ENCODE peak calls at places on chromosomes 12 and 14, in nine cellular contexts. M, J, C, X, O, K, Q, I and B are unnamed samples.

GRCh38 chr14:102234331-102235264 is 70.4 kb downstream of the MOK start:
- DNase-seq in X (no peak), O (no peak), C (peak; percentile 53), Q (no peak), J (no peak), I (no peak), M (no peak), K (no peak), B (no peak)

GRCh38 chr12:47891356-47891755 is 13.4 kb downstream of the VDR start:
- DNase-seq in M (no peak), C (no peak), J (peak; percentile 61), O (peak; percentile 32), I (no peak), Q (no peak), K (no peak), X (no peak), B (no peak)

GRCh38 chr12:52582971-52583456 is 9.4 kb upstream of the KRT74 start:
- DNase-seq in Q (no peak), M (peak; percentile 52), C (peak; percentile 95), O (peak; percentile 72), X (peak; percentile 74), I (no peak), K (peak; percentile 86), J (peak; percentile 66), B (peak; percentile 19)

GRCh38 chr12:130405332-130405731 is 67.6 kb downstream of the PIWIL1 start:
- DNase-seq in X (no peak), Q (no peak), O (no peak), J (no peak), K (no peak), I (no peak), C (no peak), M (no peak), B (no peak)

GRCh38 chr14:21525995-21526671 is at the start of gene SALL2:
- DNase-seq in O (no peak), J (peak; percentile 69), X (peak; percentile 52), K (peak; percentile 86), C (peak; percentile 98), Q (no peak), M (peak; percentile 36), I (peak; percentile 64), B (peak; percentile 75)

GRCh38 chr12:15979096-15980091 is 68.3 kb downstream of the DERA start:
- DNase-seq in I (no peak), C (peak; percentile 87), K (peak; percentile 71), J (peak; percentile 2), X (no peak), O (peak; percentile 29), Q (no peak), M (peak; percentile 91), B (no peak)

GRCh38 chr12:15634010-15634676 is 155.0 kb downstream of the EPS8 start:
- DNase-seq in O (no peak), J (no peak), Q (no peak), K (no peak), I (no peak), M (no peak), X (no peak), C (no peak), B (no peak)

GRCh38 chr12:712172-712863 is 40.1 kb upstream of the WNK1 start:
- DNase-seq in J (no peak), Q (no peak), K (peak; percentile 30), O (no peak), I (peak; percentile 36), M (no peak), X (no peak), C (no peak), B (no peak)

GRCh38 chr14:70514168-70515069 is 20.4 kb downstream of the ADAM20 start:
- DNase-seq in Q (no peak), J (no peak), O (no peak), I (no peak), X (no peak), K (no peak), C (no peak), M (peak; percentile 18), B (no peak)

GRCh38 chr14:62006116-62006737 is 244.0 kb downstream of the SNAPC1 start:
- DNase-seq in J (no peak), X (no peak), Q (no peak), C (no peak), O (no peak), K (no peak), I (no peak), M (no peak), B (no peak)

GRCh38 chr12:74985293-74985985 is 224.2 kb downstream of the KCNC2 start:
- DNase-seq in J (no peak), O (no peak), K (no peak), C (peak; percentile 38), Q (peak; percentile 71), I (no peak), X (peak; percentile 79), M (no peak), B (no peak)

GRCh38 chr14:103207038-103207403 is 83.8 kb downstream of the TNFAIP2 start:
- DNase-seq in I (no peak), C (peak; percentile 80), J (no peak), X (peak; percentile 94), K (peak; percentile 70), M (no peak), Q (peak; percentile 95), O (no peak), B (no peak)

GRCh38 chr12:93766371-93766770 is 89.2 kb downstream of the CRADD start:
- DNase-seq in M (no peak), I (no peak), O (no peak), X (no peak), K (no peak), Q (no peak), C (no peak), J (no peak), B (no peak)

GRCh38 chr12:97464241-97465011 is 1.8 kb downstream of the RMST start:
- DNase-seq in C (peak; percentile 68), X (no peak), M (no peak), I (no peak), Q (no peak), J (no peak), K (peak; percentile 25), O (no peak), B (no peak)

GRCh38 chr12:46218509-46219095 is 50.2 kb downstream of the SLC38A1 start:
- DNase-seq in J (peak; percentile 31), I (no peak), O (no peak), K (no peak), Q (no peak), X (no peak), C (no peak), M (no peak), B (no peak)